ENCODE peak calls at places on chromosomes 2 and 18, in eight cellular contexts. Y is GM23248, H is uterus, F is adrenal gland, R is coronary artery, C is endodermal cell, B is IMR-90, Q is GM12878. J is an unnamed sample.

GRCh38 chr2:174403628-174404027 is 8.1 kb downstream of the SCRN3 start:
- DNase-seq in Y (no peak), H (no peak), F (no peak), R (no peak), C (no peak), B (no peak), Q (no peak), J (no peak)

GRCh38 chr2:134926231-134926931 is 7.8 kb downstream of the CCNT2 start:
- DNase-seq in Y (peak), H (no peak), F (no peak), R (no peak), C (no peak), B (peak), Q (no peak), J (no peak)

GRCh38 chr2:55175254-55176093 is 56.6 kb downstream of the CLHC1 start:
- DNase-seq in Y (peak), H (no peak), F (no peak), R (no peak), C (no peak), B (peak), Q (no peak), J (peak)

GRCh38 chr18:5955861-5956260 is 60.5 kb upstream of the TMEM200C start:
- DNase-seq in Y (no peak), H (no peak), F (no peak), R (no peak), C (no peak), B (peak), Q (no peak), J (peak)

GRCh38 chr2:64359176-64359891 is 94.6 kb upstream of the LGALSL start:
- DNase-seq in Y (peak), H (no peak), F (peak), R (no peak), C (no peak), B (no peak), Q (no peak), J (no peak)

GRCh38 chr2:10222-10875 is 36.0 kb downstream of the FAM110C start:
- DNase-seq in Y (peak), H (no peak), F (peak), R (no peak), C (peak), B (no peak), Q (no peak), J (no peak)

GRCh38 chr2:98623657-98624056 is 15.3 kb downstream of the UNC50 start:
- DNase-seq in Y (peak), H (no peak), F (peak), R (no peak), C (no peak), B (peak), Q (no peak), J (no peak)

GRCh38 chr2:61536086-61536722 is 2.0 kb downstream of the XPO1 start:
- DNase-seq in Y (peak), H (no peak), F (no peak), R (peak), C (peak), B (peak), Q (no peak), J (no peak)

GRCh38 chr2:26846881-26847662 is 860 bp upstream of the DPYSL5 start:
- DNase-seq in Y (no peak), H (no peak), F (peak), R (no peak), C (no peak), B (no peak), Q (no peak), J (no peak)

GRCh38 chr2:13725945-13726344 is 906.6 kb upstream of the LRATD1 start:
- DNase-seq in Y (no peak), H (no peak), F (no peak), R (no peak), C (no peak), B (no peak), Q (no peak), J (no peak)

GRCh38 chr2:127932199-127932877 is 46.6 kb upstream of the AMMECR1L start:
- DNase-seq in Y (peak), H (no peak), F (no peak), R (no peak), C (no peak), B (peak), Q (no peak), J (peak)

GRCh38 chr2:96264656-96265348 is 995 bp downstream of the TMEM127 start:
- DNase-seq in Y (peak), H (no peak), F (peak), R (no peak), C (peak), B (peak), Q (no peak), J (peak)

GRCh38 chr2:9565436-9566153 is 10.0 kb upstream of the ADAM17 start:
- DNase-seq in Y (peak), H (peak), F (peak), R (peak), C (no peak), B (peak), Q (no peak), J (peak)

GRCh38 chr2:160666019-160666676 is 172.5 kb upstream of the RBMS1 start:
- DNase-seq in Y (peak), H (no peak), F (no peak), R (no peak), C (no peak), B (peak), Q (peak), J (peak)

GRCh38 chr2:177572236-177572671 is 179.7 kb downstream of the AGPS start:
- DNase-seq in Y (no peak), H (no peak), F (no peak), R (no peak), C (no peak), B (no peak), Q (no peak), J (no peak)

GRCh38 chr18:26190506-26190905 is 35.7 kb upstream of the TAF4B start:
- DNase-seq in Y (no peak), H (no peak), F (no peak), R (no peak), C (no peak), B (no peak), Q (peak), J (no peak)

GRCh38 chr2:132617989-132618388 is 52.0 kb downstream of the LYPD1 start:
- DNase-seq in Y (no peak), H (no peak), F (no peak), R (no peak), C (no peak), B (no peak), Q (no peak), J (no peak)

GRCh38 chr2:201404699-201405275 is 46.5 kb downstream of the TRAK2 start:
- DNase-seq in Y (no peak), H (no peak), F (no peak), R (no peak), C (no peak), B (no peak), Q (no peak), J (no peak)

GRCh38 chr2:15946983-15947382 is 6.6 kb downstream of the MYCN start:
- DNase-seq in Y (no peak), H (no peak), F (no peak), R (no peak), C (no peak), B (no peak), Q (no peak), J (no peak)

DNA sequence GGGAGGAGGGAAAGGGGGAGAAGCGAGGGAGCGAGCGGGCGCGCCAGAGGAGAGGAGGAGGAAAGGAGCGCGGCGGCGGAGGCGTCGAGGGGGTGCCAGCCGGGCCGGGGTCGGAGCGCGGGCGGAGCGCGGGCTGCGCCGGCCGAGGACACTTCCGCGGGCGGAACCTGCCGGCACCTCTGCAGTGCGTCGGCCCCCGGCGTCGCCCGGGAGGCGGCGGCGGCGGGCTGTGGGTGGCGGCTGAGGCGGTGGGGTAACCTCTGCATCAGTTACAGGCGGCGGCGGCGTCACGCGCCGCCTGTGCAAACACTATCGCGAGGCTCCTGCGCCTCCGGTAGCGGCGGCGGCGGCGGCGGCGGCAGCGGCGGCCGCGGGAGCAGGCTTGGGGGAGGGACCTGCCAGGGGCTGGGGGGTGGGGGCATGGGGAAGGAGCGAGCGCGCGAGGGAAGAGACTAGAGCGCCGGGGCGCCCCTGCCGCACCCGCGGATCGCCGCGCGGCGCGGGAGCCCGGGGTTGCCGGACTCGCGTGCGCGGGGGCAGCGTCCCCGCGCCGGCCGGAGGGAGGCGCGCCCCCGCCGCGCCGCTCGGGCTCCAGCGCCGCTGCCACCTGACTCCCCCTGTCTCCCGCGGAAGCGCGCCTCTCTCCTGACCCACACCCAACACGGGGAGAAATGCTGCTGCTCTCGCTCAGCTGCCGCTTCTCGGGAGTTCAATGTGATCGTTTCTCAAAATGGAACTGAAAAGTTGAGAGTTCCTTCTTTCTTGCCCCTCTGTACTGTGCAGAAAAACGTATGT is at the start of gene TLK1:
- DNase-seq in Y (peak), H (peak), F (peak), R (peak), C (peak), B (peak), Q (peak), J (peak)
- H3K4me3 ChIP-seq in Y (peak), H (peak), F (peak), R (peak), C (peak), B (peak), Q (peak), J (peak)

GRCh38 chr18:78986018-78986481 is 6.4 kb downstream of the SALL3 start:
- DNase-seq in Y (peak), H (no peak), F (no peak), R (no peak), C (peak), B (no peak), Q (no peak), J (no peak)
- H3K4me3 ChIP-seq in Y (no peak), H (no peak), F (no peak), R (no peak), C (peak), B (no peak), Q (no peak), J (no peak)

DNA sequence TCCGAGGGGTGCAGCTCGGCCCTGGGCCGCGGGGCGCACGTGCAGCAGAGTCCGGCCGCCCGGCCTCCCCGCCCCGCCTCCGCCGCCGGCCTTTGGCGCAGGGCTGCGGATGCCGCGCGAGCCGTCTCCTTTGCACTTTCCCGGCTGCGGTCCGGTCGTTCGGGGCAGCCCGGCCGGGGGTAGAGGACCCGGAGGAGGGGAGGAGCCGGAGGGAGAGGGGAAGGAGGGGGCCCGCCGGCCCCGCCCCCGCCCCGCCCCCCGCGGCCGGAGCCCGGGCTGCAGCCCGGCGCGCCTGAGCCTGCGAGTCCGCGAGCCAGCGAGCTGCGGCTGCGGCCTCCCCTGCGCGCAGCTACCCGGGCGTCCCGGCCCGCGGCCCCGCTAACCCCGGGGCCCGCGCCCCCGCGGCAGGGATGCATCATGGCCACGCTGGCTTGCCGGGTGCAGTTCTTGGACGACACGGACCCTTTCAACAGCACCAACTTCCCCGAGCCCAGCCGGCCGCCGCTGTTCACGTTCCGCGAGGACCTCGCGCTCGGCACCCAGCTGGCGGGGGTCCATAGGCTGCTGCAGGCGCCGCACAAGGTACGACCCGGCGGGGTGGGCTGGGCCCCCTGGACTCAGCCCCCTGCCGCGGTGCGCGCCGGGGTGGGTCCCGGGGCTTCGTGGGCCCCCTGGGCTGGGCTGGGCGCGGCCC is at the start of gene FHOD3:
- DNase-seq in Y (peak), H (peak), F (peak), R (no peak), C (peak), B (peak), Q (no peak), J (no peak)
- H3K4me3 ChIP-seq in Y (peak), H (peak), F (peak), R (peak), C (peak), B (peak), Q (peak), J (peak)

GRCh38 chr18:63318882-63319382 is 637 bp downstream of the BCL2 start:
- DNase-seq in Y (no peak), H (no peak), F (no peak), R (no peak), C (no peak), B (no peak), Q (no peak), J (no peak)

GRCh38 chr18:63316612-63317555 is 2.7 kb downstream of the BCL2 start:
- DNase-seq in Y (no peak), H (no peak), F (no peak), R (no peak), C (no peak), B (no peak), Q (no peak), J (no peak)

GRCh38 chr18:63317556-63317946 is 2.0 kb downstream of the BCL2 start:
- DNase-seq in Y (no peak), H (no peak), F (no peak), R (no peak), C (no peak), B (no peak), Q (no peak), J (no peak)

GRCh38 chr18:63319383-63320040 is at the start of gene BCL2:
- DNase-seq in Y (peak), H (no peak), F (no peak), R (peak), C (peak), B (peak), Q (no peak), J (peak)

DNA sequence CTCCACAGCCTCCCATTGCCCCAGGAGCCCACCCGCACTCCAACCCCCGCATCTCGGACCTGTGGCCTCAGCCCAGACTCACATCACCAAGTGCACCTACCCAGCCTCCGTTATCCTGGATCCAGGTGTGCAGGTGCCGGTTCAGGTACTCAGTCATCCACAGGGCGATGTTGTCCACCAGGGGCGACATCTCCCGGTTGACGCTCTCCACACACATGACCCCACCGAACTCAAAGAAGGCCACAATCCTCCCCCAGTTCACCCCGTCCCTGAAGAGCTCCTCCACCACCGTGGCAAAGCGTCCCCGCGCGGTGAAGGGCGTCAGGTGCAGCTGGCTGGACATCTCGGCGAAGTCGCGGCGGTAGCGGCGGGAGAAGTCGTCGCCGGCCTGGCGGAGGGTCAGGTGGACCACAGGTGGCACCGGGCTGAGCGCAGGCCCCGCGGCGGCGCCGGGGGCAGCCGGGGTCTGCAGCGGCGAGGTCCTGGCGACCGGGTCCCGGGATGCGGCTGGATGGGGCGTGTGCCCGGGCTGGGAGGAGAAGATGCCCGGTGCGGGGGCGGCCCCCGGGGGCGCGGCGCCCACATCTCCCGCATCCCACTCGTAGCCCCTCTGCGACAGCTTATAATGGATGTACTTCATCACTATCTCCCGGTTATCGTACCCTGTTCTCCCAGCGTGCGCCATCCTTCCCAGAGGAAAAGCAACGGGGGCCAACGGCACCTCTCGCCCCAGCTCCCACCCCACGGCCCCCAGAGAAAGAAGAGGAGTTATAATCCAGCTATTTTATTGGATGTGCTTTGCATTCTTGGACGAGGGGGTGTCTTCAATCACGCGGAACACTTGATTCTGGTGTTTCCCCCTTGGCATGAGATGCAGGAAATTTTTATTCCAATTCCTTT is 1.3 kb downstream of the BCL2 start:
- DNase-seq in Y (peak), H (peak), F (peak), R (peak), C (peak), B (no peak), Q (no peak), J (no peak)
- H3K4me3 ChIP-seq in Y (peak), H (peak), F (no peak), R (peak), C (peak), B (peak), Q (peak), J (peak)

DNA sequence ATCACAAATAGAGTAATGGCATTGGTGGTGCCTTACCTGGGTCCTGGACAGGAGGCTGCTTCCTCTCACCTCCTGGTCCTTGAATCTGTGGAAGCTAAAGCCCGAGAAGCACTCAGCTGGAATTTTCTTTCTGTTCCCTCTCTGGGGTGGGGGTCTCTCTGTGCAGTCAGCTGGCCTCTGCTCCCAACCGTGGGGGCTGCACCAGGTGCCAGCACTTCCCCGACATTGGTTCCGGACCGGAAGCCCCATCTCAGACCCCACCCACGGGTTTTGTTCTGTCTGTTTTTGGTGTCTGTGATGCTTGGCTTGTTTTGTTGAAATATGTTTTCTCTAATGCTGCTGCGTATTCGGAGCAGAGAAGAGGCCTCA is 154.7 kb downstream of the TWIST2 start:
- DNase-seq in Y (no peak), H (no peak), F (no peak), R (peak), C (peak), B (no peak), Q (no peak), J (no peak)
- H3K4me3 ChIP-seq in Y (peak), H (peak), F (no peak), R (peak), C (no peak), B (no peak), Q (no peak), J (peak)

GRCh38 chr2:221420245-221420644 is 151.9 kb downstream of the EPHA4 start:
- DNase-seq in Y (no peak), H (no peak), F (no peak), R (no peak), C (no peak), B (no peak), Q (peak), J (no peak)
- H3K4me3 ChIP-seq in Y (no peak), H (no peak), F (no peak), R (no peak), C (no peak), B (no peak), Q (no peak), J (no peak)

GRCh38 chr18:24060644-24061043 is 46.1 kb downstream of the TTC39C start:
- DNase-seq in Y (peak), H (no peak), F (no peak), R (no peak), C (no peak), B (peak), Q (no peak), J (no peak)

GRCh38 chr18:24064701-24065100 is 50.1 kb downstream of the TTC39C start:
- DNase-seq in Y (no peak), H (no peak), F (no peak), R (no peak), C (no peak), B (no peak), Q (no peak), J (no peak)

GRCh38 chr18:24065942-24066341 is 51.4 kb downstream of the TTC39C start:
- DNase-seq in Y (no peak), H (no peak), F (no peak), R (no peak), C (no peak), B (no peak), Q (no peak), J (no peak)

GRCh38 chr18:24057804-24058203 is 43.2 kb downstream of the TTC39C start:
- DNase-seq in Y (no peak), H (no peak), F (no peak), R (no peak), C (no peak), B (no peak), Q (no peak), J (no peak)

DNA sequence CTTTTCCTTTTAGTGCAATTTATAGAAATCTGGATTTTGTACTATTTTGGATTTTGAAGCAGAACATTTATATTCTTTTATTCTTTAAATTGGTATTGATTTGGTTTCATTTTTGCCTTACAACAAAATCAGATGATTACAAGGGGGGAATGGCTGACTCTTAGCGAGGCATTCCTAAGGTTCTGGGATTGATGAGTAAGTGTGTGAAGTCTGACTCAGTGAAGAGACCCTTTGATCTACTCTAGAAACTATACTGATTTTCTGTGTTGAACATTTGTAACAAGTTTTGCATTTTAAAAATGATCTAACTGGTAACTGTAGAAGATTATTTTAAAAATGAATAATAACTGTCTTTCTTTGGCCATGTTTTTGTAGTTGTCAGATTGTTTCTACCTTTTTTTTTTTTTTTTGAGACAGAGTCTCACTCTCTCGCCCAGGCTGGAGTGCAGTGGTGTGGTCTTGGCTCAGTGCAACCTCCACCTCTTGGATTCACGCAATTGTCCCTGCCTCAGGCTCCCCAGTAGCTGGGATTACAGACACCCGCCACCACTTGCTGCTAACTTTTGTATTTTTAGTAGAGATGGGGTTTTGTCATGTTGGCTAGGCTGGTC is 48.7 kb downstream of the TTC39C start:
- DNase-seq in Y (peak), H (no peak), F (no peak), R (no peak), C (no peak), B (peak), Q (no peak), J (no peak)
- H3K4me3 ChIP-seq in Y (no peak), H (no peak), F (no peak), R (no peak), C (no peak), B (no peak), Q (no peak), J (no peak)

GRCh38 chr18:12819822-12820221 is 64.2 kb downstream of the PTPN2 start:
- DNase-seq in Y (no peak), H (no peak), F (no peak), R (no peak), C (no peak), B (no peak), Q (no peak), J (no peak)
- H3K4me3 ChIP-seq in Y (no peak), H (no peak), F (no peak), R (no peak), C (no peak), B (no peak), Q (no peak), J (no peak)

J was measured in SJSA1.